ENCODE peak calls at places on chromosomes 6 and 20, in ten cellular contexts. T is IMR-90, L is lower leg skin, J is endothelial cell of umbilical vein, B is thyroid gland, H is cardiac muscle cell, M is GM12865, F is lower lobe of right lung, R is ascending aorta, I is cardiac fibroblast. V is an unnamed sample.

GRCh38 chr6:144330588-144330987 is 45.5 kb downstream of the UTRN start:
- DNase-seq in L (peak), R (no peak), F (peak), H (no peak), I (no peak), J (no peak), B (peak), T (no peak), M (no peak), V (no peak)

GRCh38 chr6:21751608-21752007 is 158.1 kb downstream of the SOX4 start:
- DNase-seq in R (no peak), T (no peak), J (no peak), F (no peak), B (no peak), L (no peak), M (no peak), H (no peak), I (no peak), V (no peak)

GRCh38 chr20:38873050-38873581 is 53.1 kb upstream of the FAM83D start:
- DNase-seq in F (no peak), R (no peak), H (no peak), I (no peak), T (no peak), J (no peak), B (no peak), M (peak), L (no peak), V (no peak)

GRCh38 chr20:36440370-36441026 is 100.8 kb upstream of the MYL9 start:
- DNase-seq in B (no peak), I (no peak), T (no peak), R (no peak), M (no peak), H (no peak), J (no peak), L (no peak), F (no peak), V (no peak)

GRCh38 chr6:105204768-105205167 is 25.0 kb upstream of the POPDC3 start:
- DNase-seq in I (no peak), J (no peak), B (no peak), T (no peak), L (no peak), R (no peak), M (no peak), H (no peak), F (no peak), V (no peak)

GRCh38 chr20:38809942-38810341 is 4.4 kb downstream of the PPP1R16B start:
- DNase-seq in L (no peak), B (no peak), M (peak), T (no peak), R (no peak), F (no peak), I (no peak), J (no peak), H (no peak), V (no peak)

GRCh38 chr6:150723857-150724256 is 124.2 kb downstream of the PLEKHG1 start:
- DNase-seq in F (no peak), R (no peak), M (no peak), L (no peak), I (no peak), J (no peak), T (no peak), B (no peak), H (no peak), V (no peak)

GRCh38 chr20:40961686-40962640 is 66.7 kb upstream of the TOP1 start:
- DNase-seq in M (no peak), J (no peak), R (no peak), H (no peak), F (no peak), B (no peak), I (peak), L (peak), T (peak), V (peak)

GRCh38 chr20:61478094-61478493 is 226.0 kb downstream of the CDH4 start:
- DNase-seq in F (no peak), J (no peak), I (no peak), B (no peak), L (no peak), R (no peak), H (no peak), T (no peak), M (no peak), V (no peak)

GRCh38 chr20:44861547-44862006 is 23.9 kb upstream of the YWHAB start:
- DNase-seq in L (peak), B (peak), T (peak), M (no peak), I (peak), J (peak), F (no peak), H (no peak), R (peak), V (peak)

GRCh38 chr20:32569380-32570305 is 15.5 kb downstream of the NOL4L start:
- DNase-seq in M (no peak), T (no peak), L (no peak), J (no peak), I (no peak), B (no peak), H (no peak), R (no peak), F (no peak), V (no peak)

GRCh38 chr6:99002826-99003225 is 55.1 kb upstream of the FBXL4 start:
- DNase-seq in L (no peak), J (peak), F (no peak), I (peak), R (no peak), B (no peak), T (no peak), H (no peak), M (no peak), V (no peak)

DNA sequence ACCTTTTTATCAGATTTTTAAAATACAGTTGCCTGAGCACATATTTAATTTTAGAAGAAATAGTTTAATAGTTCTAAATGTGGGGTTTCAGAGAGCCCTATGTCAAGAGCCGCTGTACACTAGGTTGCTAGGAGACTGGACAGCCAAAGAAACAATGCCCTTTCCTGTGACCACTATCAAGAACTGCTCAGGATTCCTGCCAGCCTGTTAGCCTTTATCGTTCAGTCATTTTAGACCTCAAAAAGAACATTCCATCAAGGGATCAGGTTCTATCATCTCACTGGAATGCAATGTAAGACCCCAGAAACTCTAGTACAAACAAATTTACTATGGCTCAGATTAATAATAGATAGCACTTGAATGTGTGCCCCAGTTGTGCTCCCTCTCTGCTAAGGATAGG is 181.2 kb upstream of the CCN2 start:
- DNase-seq in L (no peak), J (peak), T (peak), M (no peak), H (peak), R (no peak), I (peak), F (no peak), B (peak), V (peak)
- H3K4me3 ChIP-seq in L (no peak), J (no peak), T (no peak), M (no peak), H (no peak), R (no peak), I (no peak), F (no peak), B (no peak), V (no peak)

GRCh38 chr6:133892444-133893323 is 3.8 kb downstream of the TCF21 start:
- DNase-seq in B (no peak), H (peak), M (no peak), I (no peak), F (no peak), T (peak), L (no peak), J (no peak), R (no peak), V (no peak)
- H3K4me3 ChIP-seq in B (no peak), H (no peak), M (no peak), I (peak), F (peak), T (peak), L (no peak), J (no peak), R (peak), V (no peak)

GRCh38 chr6:97423190-97423589 is 140.2 kb upstream of the MMS22L start:
- DNase-seq in J (no peak), B (no peak), H (no peak), I (no peak), F (no peak), R (no peak), T (no peak), M (no peak), L (no peak), V (no peak)

GRCh38 chr6:97422171-97422570 is 139.2 kb upstream of the MMS22L start:
- DNase-seq in M (no peak), L (no peak), R (no peak), I (no peak), F (no peak), H (no peak), T (no peak), J (no peak), B (no peak), V (no peak)

GRCh38 chr6:97427648-97428047 is 144.6 kb upstream of the MMS22L start:
- DNase-seq in F (no peak), J (no peak), M (no peak), H (no peak), R (no peak), B (no peak), L (no peak), I (no peak), T (no peak), V (no peak)
- H3K4me3 ChIP-seq in F (no peak), J (no peak), M (no peak), H (no peak), R (no peak), B (no peak), L (no peak), I (no peak), T (no peak), V (no peak)

GRCh38 chr6:163324928-163325784 is 89.4 kb upstream of the QKI start:
- DNase-seq in B (peak), T (peak), H (no peak), J (peak), M (no peak), F (peak), I (peak), L (no peak), R (no peak), V (no peak)
- H3K4me3 ChIP-seq in B (no peak), T (no peak), H (no peak), J (no peak), M (no peak), F (no peak), I (no peak), L (no peak), R (no peak), V (no peak)

GRCh38 chr6:37056439-37057127 is 51.1 kb downstream of the FGD2 start:
- DNase-seq in M (no peak), J (no peak), H (no peak), R (no peak), L (peak), T (peak), F (no peak), B (no peak), I (no peak), V (no peak)
- H3K4me3 ChIP-seq in M (no peak), J (no peak), H (no peak), R (no peak), L (no peak), T (no peak), F (no peak), B (no peak), I (no peak), V (no peak)

V was measured in fibroblast of the aortic adventitia.